ENCODE peak calls at places on chromosome 15, in four cellular contexts. F is activated gamma-delta T cell treated with Interleukin-2 at 50 U/mL for 16 hours, U is choroid plexus epithelial cell, K is C1 segment of cervical spinal cord. A is an unnamed sample.

GRCh38 chr15:77144492-77145070 is 73.7 kb upstream of the TSPAN3 start:
- DNase-seq in F (no peak), U (peak; percentile 98), K (no peak), A (no peak)

GRCh38 chr15:85048430-85048829 is 66.8 kb downstream of the PDE8A start:
- DNase-seq in F (no peak), U (peak; percentile 67), K (no peak), A (no peak)

GRCh38 chr15:40313531-40314398 is 6.0 kb upstream of the PLCB2 start:
- DNase-seq in F (peak; percentile 67), U (no peak), K (no peak), A (peak; percentile 17)

GRCh38 chr15:95995375-95996168 is 334.9 kb upstream of the NR2F2 start:
- DNase-seq in F (no peak), U (no peak), K (no peak), A (no peak)

GRCh38 chr15:48696627-48697312 is 51.3 kb upstream of the FBN1 start:
- DNase-seq in F (no peak), U (peak; percentile 35), K (no peak), A (no peak)

GRCh38 chr15:98774756-98775497 is 126.6 kb downstream of the IGF1R start:
- DNase-seq in F (no peak), U (no peak), K (no peak), A (no peak)

GRCh38 chr15:42273900-42274692 is 863 bp upstream of the TMEM87A start:
- DNase-seq in F (peak; percentile 51), U (peak; percentile 66), K (peak; percentile 48), A (peak; percentile 59)

GRCh38 chr15:96838088-96838487 is 507.6 kb downstream of the NR2F2 start:
- DNase-seq in F (no peak), U (peak; percentile 69), K (no peak), A (no peak)

GRCh38 chr15:83626171-83626802 is 27.6 kb upstream of the ADAMTSL3 start:
- DNase-seq in F (no peak), U (peak; percentile 63), K (no peak), A (no peak)

GRCh38 chr15:63668601-63669000 is 71.4 kb downstream of the FBXL22 start:
- DNase-seq in F (no peak), U (no peak), K (no peak), A (no peak)

GRCh38 chr15:94840794-94841587 is 609.6 kb downstream of the MCTP2 start:
- DNase-seq in F (no peak), U (peak; percentile 5), K (no peak), A (no peak)

GRCh38 chr15:39530446-39531342 is 50.2 kb upstream of the THBS1 start:
- DNase-seq in F (no peak), U (peak; percentile 61), K (no peak), A (no peak)

GRCh38 chr15:73688455-73688854 is 4.3 kb downstream of the CD276 start:
- DNase-seq in F (no peak), U (peak; percentile 35), K (no peak), A (no peak)

GRCh38 chr15:23081271-23081670 is 41.9 kb upstream of the TUBGCP5 start:
- DNase-seq in F (no peak), U (no peak), K (no peak), A (no peak)

GRCh38 chr15:59298255-59298856 is 74.3 kb downstream of the MYO1E start:
- DNase-seq in F (no peak), U (no peak), K (no peak), A (no peak)

GRCh38 chr15:40340038-40340739 is 550 bp downstream of the CCDC9B start:
- DNase-seq in F (no peak), U (peak; percentile 61), K (peak; percentile 45), A (peak; percentile 66)

GRCh38 chr15:53202876-53203275 is 412.7 kb upstream of the ONECUT1 start:
- DNase-seq in F (no peak), U (no peak), K (no peak), A (no peak)

GRCh38 chr15:79919090-79919748 is 22.4 kb upstream of the MTHFS start:
- DNase-seq in F (no peak), U (no peak), K (no peak), A (no peak)

A was measured in caudate nucleus.